ENCODE peak calls at places on chromosomes 12 and 14, in five cellular contexts. A, J, N, W and O are unnamed samples. For H3K4me1, the result is how much of the 10 kb centered on the place peaks cover.

GRCh38 chr12:45586486-45586885 is 143.0 kb upstream of the ARID2 start:
- DNase-seq in A (no peak), J (no peak), N (no peak), W (no peak), O (peak)

GRCh38 chr14:39426605-39427004 is 5.6 kb downstream of the FBXO33 start:
- DNase-seq in A (no peak), J (no peak), N (peak), W (peak), O (no peak)

GRCh38 chr12:22443379-22444316 is 100.7 kb downstream of the C2CD5 start:
- DNase-seq in A (peak), J (peak), N (peak), W (peak), O (no peak)

GRCh38 chr14:38405851-38406630 is 150.1 kb upstream of the CLEC14A start:
- DNase-seq in A (no peak), J (no peak), N (peak), W (peak), O (no peak)

GRCh38 chr14:36313898-36314297 is 6.5 kb downstream of the MBIP start:
- DNase-seq in A (no peak), J (no peak), N (no peak), W (peak), O (no peak)

GRCh38 chr14:29352681-29353080 is 575.0 kb downstream of the PRKD1 start:
- DNase-seq in A (no peak), J (no peak), N (no peak), W (no peak), O (no peak)

GRCh38 chr12:52912711-52913423 is 8.0 kb upstream of the KRT8 start:
- DNase-seq in A (no peak), J (no peak), N (no peak), W (no peak), O (peak)

GRCh38 chr12:23431006-23431405 is 518.5 kb downstream of the SOX5 start:
- DNase-seq in A (no peak), J (no peak), N (peak), W (no peak), O (no peak)

GRCh38 chr12:31849090-31849687 is 110.0 kb upstream of the RESF1 start:
- DNase-seq in A (no peak), J (no peak), N (peak), W (peak), O (no peak)

GRCh38 chr12:130120012-130120805 is 42.1 kb upstream of the FZD10 start:
- DNase-seq in A (no peak), J (no peak), N (no peak), W (no peak), O (no peak)

GRCh38 chr12:27077586-27077985 is 4.8 kb downstream of the C12orf71 start:
- DNase-seq in A (no peak), J (no peak), N (no peak), W (no peak), O (no peak)

GRCh38 chr14:52071675-52072074 is 2.8 kb upstream of the NID2 start:
- DNase-seq in A (no peak), J (no peak), N (peak), W (peak), O (no peak)

GRCh38 chr12:88242161-88242925 is 100.2 kb downstream of the TMTC3 start:
- DNase-seq in A (no peak), J (no peak), N (peak), W (peak), O (no peak)

GRCh38 chr14:77950371-77950770 is 150.5 kb downstream of the ADCK1 start:
- DNase-seq in A (no peak), J (no peak), N (peak), W (no peak), O (no peak)

GRCh38 chr12:6358886-6359285 is 16.5 kb downstream of the SCNN1A start:
- DNase-seq in A (no peak), J (no peak), N (no peak), W (no peak), O (no peak)

GRCh38 chr14:76050250-76050649 is 64.7 kb downstream of the IFT43 start:
- DNase-seq in A (no peak), J (no peak), N (no peak), W (no peak), O (no peak)

GRCh38 chr12:102903318-102904007 is 13.6 kb downstream of the PAH start:
- DNase-seq in A (no peak), J (no peak), N (no peak), W (no peak), O (no peak)

GRCh38 chr12:77625441-77625840 is 205.3 kb upstream of the NAV3 start:
- DNase-seq in A (no peak), J (no peak), N (peak), W (no peak), O (no peak)

GRCh38 chr12:53660064-53660463 is 15.8 kb downstream of the ATP5MC2 start:
- DNase-seq in A (peak), J (no peak), N (no peak), W (no peak), O (no peak)

GRCh38 chr14:24053548-24054323 is 1.9 kb downstream of the CARMIL3 start:
- DNase-seq in A (peak), J (no peak), N (no peak), W (no peak), O (no peak)

GRCh38 chr14:49593016-49593415 is 5.7 kb upstream of the LRR1 start:
- DNase-seq in A (no peak), J (no peak), N (peak), W (no peak), O (no peak)

GRCh38 chr12:68370006-68370590 is 37.9 kb upstream of the MDM1 start:
- DNase-seq in A (no peak), J (no peak), N (no peak), W (no peak), O (no peak)

GRCh38 chr12:129657179-129657578 is 246.6 kb downstream of the TMEM132D start:
- DNase-seq in A (no peak), J (no peak), N (no peak), W (peak), O (no peak)

GRCh38 chr12:124736115-124737039 is 127.3 kb downstream of the SCARB1 start:
- DNase-seq in A (no peak), J (peak), N (no peak), W (no peak), O (no peak)

GRCh38 chr14:95248422-95248821 is 71.3 kb downstream of the CLMN start:
- DNase-seq in A (no peak), J (no peak), N (peak), W (peak), O (no peak)

GRCh38 chr12:10940389-10940788 is 1.3 kb upstream of the TAS2R14 start:
- DNase-seq in A (no peak), J (no peak), N (peak), W (peak), O (no peak)

GRCh38 chr14:22266683-22267082 is 322.3 kb downstream of the DAD1 start:
- DNase-seq in A (no peak), J (no peak), N (no peak), W (no peak), O (no peak)

GRCh38 chr12:28708918-28709371 is 440.1 kb upstream of the FAR2 start:
- DNase-seq in A (no peak), J (no peak), N (peak), W (no peak), O (no peak)

GRCh38 chr12:41946106-41946505 is 198.6 kb downstream of the GXYLT1 start:
- DNase-seq in A (no peak), J (no peak), N (no peak), W (no peak), O (no peak)

GRCh38 chr14:99425272-99425681 is 55.4 kb downstream of the SETD3 start:
- DNase-seq in A (no peak), J (no peak), N (no peak), W (no peak), O (no peak)

GRCh38 chr12:116631619-116632018 is 72.4 kb downstream of the MAP1LC3B2 start:
- DNase-seq in A (no peak), J (no peak), N (no peak), W (peak), O (no peak)

GRCh38 chr12:14885718-14886201 is at the start of gene MGP:
- DNase-seq in A (peak), J (no peak), N (peak), W (no peak), O (peak)

GRCh38 chr12:69916541-69917270 is 91.7 kb downstream of the MYRFL start:
- DNase-seq in A (no peak), J (no peak), N (no peak), W (peak), O (no peak)

GRCh38 chr12:93090768-93091172 is 161.7 kb upstream of the EEA1 start:
- DNase-seq in A (no peak), J (no peak), N (peak), W (no peak), O (no peak)

GRCh38 chr14:74480051-74480450 is 13.1 kb downstream of the NPC2 start:
- DNase-seq in A (no peak), J (no peak), N (peak), W (no peak), O (no peak)

GRCh38 chr14:22650046-22650739 is 6.0 kb upstream of the OR6J1 start:
- DNase-seq in A (no peak), J (no peak), N (no peak), W (no peak), O (no peak)

DNA sequence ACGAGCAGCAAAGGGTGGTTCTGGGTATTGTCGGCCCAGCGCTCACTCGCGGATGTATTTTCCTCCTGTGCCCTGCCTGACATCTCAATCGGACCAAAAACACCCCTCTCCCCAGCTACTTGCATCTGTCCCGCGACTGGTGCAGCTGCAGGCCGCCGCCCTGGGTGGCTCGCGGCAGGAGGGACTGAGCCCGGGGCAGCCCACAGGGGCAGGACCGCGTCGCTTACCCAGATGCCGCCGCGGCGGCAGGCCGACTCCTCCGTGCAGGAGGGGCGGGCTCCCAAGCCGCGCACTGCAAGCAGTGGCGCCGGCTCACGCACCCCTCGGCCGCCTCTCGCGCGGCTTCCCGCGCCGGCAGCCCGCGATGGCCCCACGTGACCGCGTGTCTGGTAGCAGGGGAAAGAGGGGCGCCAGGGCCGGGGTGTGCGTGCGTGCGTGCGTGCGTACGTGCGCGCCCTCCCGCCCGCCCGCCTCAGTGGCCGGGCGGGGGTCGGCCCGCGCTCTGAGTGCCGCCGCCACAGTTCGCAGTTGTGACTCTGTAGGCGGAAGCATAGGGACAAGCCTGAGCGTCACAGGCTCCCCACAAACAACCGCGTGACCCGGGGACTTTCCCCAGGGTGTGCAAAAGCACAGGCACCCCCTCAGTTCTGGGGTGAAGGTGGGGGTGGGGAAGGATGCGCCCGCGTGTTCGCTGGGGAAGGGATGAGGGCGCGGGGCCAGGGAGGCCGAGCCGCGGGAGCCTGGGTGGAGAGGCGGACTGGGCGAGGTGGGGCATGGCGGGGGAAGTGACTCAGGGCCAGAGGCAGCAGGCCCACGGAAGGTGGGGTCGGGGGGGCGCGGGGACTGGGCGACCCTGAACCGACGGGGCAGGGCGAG is at the start of gene ZBTB25:
- DNase-seq in A (peak), J (peak), N (peak), W (peak), O (peak)
- H3K4me1 ChIP-seq in A (under half), J (under half), N (under half), W (under half), O (under half)

GRCh38 chr12:123089125-123089524 is 61.8 kb downstream of the PITPNM2 start:
- DNase-seq in A (no peak), J (no peak), N (no peak), W (no peak), O (peak)
- H3K27ac ChIP-seq in A (no peak), J (no peak), N (peak), W (no peak), O (no peak)

GRCh38 chr12:56679834-56680575 is 8.1 kb downstream of the PTGES3 start:
- DNase-seq in A (no peak), J (no peak), N (no peak), W (no peak), O (no peak)
- H3K4me1 ChIP-seq in A (under half), J (half or more), N (under half), W (under half), O (under half)

GRCh38 chr14:61690039-61690438 is 5.3 kb upstream of the HIF1A start:
- DNase-seq in A (no peak), J (no peak), N (no peak), W (no peak), O (no peak)
- H3K27ac ChIP-seq in A (no peak), J (no peak), N (no peak), W (no peak), O (no peak)

DNA sequence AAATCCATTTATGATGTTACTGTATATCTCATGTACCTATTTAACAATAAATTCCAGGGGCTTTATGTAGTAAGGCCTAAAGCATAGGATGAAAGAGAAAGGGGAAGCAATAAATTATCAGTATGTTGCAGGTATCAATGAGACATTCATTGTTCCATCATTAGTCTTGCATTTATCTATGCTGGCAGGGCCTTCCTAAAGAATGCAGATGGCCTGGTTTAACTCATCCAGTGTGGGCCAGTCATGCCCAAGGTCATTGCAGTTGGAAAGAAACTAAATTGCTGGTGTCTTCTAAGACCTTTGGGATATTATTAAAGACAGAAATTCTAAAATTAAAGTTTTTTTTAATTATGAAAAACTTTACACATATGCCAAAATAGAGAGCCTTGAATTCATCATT is 98.3 kb downstream of the AVPR1A start:
- DNase-seq in A (no peak), J (no peak), N (no peak), W (no peak), O (no peak)
- H3K4me1 ChIP-seq in A (under half), J (under half), N (under half), W (under half), O (under half)

GRCh38 chr14:59190372-59190771 is 1.9 kb downstream of the DAAM1 start:
- DNase-seq in A (no peak), J (no peak), N (no peak), W (peak), O (peak)

GRCh38 chr14:59189822-59190368 is 1.4 kb downstream of the DAAM1 start:
- DNase-seq in A (peak), J (peak), N (peak), W (peak), O (peak)

GRCh38 chr14:59189281-59189821 is 884 bp downstream of the DAAM1 start:
- DNase-seq in A (no peak), J (peak), N (peak), W (peak), O (no peak)

GRCh38 chr14:59187802-59188460 is 536 bp upstream of the DAAM1 start:
- DNase-seq in A (peak), J (peak), N (no peak), W (peak), O (peak)

DNA sequence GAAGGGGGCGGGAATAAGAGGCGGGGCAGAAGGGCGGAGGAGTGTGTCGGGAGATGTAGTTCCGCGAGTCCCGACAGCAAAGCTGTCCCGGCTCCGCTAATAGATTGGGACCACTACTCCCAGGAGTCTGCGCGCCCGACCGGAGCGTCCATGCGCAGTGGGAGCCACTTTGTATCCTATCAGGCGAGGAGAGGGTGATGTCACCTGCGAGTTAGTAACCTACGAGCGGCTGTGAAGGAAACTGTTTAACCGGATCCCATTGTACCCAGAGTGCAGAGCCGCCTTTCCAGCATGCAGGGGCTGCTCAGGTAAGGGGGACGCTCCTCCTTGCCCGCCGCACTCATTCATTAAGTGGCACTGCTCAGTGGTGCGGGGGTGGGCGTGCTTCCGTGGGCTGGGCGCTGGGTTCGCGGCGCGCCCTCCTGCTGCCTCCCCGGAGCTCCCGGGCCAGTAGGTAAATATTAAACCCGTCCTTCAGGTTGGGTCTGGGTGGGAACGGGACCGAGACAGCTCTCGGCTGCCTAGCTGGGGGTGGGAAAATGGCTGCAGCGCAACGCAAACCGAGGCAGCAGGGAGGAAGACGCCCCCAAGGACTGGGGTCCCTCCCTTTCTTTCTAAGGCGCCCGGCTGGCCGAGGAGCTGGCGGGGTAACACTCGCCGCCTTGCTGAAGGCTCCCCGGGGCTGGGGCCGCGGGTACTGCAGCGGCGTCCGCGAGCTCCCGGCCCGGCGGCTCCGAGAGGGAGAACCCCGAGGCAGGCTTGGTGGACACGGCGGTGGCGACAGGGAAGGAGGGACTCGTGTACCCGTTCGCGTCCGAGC is at the start of gene DAAM1:
- DNase-seq in A (peak), J (peak), N (peak), W (peak), O (peak)
- H3K27ac ChIP-seq in A (peak), J (peak), N (peak), W (peak), O (peak)

GRCh38 chr14:102746568-102747438 is 30.4 kb upstream of the TRAF3 start:
- DNase-seq in A (no peak), J (no peak), N (no peak), W (no peak), O (no peak)
- H3K4me1 ChIP-seq in A (under half), J (under half), N (under half), W (under half), O (under half)

DNA sequence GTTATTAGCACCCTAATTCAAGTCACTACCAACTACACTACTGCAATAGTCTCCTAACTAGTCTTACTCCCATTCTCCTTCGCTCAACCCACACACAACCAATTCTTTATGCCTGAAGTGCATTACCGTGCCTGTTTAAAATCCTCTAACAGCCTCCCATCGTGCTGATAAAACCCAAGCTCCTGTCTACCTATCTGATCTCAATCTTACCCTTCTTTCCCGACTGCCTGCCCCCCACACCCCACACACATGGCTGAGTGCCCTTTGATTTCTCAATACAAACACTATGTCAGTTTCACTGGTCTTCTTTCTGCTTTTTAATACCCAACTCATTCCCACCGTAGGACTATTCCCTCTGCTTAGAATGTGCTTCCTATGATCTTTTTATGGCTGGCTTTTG is 59.9 kb downstream of the SPPL3 start:
- DNase-seq in A (no peak), J (no peak), N (no peak), W (no peak), O (no peak)
- H3K27ac ChIP-seq in A (no peak), J (no peak), N (no peak), W (no peak), O (no peak)

DNA sequence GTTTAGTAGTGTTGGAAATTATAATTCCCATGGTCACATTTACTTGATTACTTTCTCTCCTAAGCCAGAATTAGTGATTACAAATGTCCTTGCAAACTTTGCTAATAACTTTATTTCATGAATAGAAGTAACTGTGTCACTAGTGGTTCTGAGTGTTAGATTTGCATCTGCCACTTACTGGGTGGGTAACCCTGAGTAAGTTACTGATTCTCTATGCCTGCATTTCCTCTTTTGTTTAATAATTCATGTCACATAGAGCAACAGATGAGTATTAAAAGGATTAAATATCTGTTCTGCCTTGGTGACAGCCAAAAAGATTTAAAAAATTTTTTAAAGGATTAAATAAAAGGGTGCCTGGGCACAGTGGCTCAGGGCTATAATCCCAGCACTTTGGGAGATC is 78.6 kb downstream of the BHLHE41 start:
- DNase-seq in A (no peak), J (no peak), N (no peak), W (no peak), O (no peak)
- H3K4me1 ChIP-seq in A (under half), J (under half), N (under half), W (under half), O (under half)

GRCh38 chr14:57314690-57315089 is 45.9 kb downstream of the AP5M1 start:
- DNase-seq in A (no peak), J (no peak), N (no peak), W (no peak), O (no peak)
- H3K27ac ChIP-seq in A (no peak), J (no peak), N (no peak), W (no peak), O (no peak)